ENCODE peak calls at places on chromosomes 13 and 19, in ten cellular contexts. One of them, this sample, is unnamed.
A peak's percentile ranks its signal among the peaks of the same experiment; 100 is the strongest.

GRCh38 chr13:112877976-112878955 is 90.7 kb upstream of the MCF2L start:
- DNase-seq in NCI-H1092: no peak
- DNase-seq in NCI-H1436: no peak
- DNase-seq in NCI-H2081 treated with DMSO at 0.1 percent for 48 hours: no peak
- DNase-seq in stimulated activated naive CD4-positive, alpha-beta T cell: no peak
- DNase-seq in GM03348: no peak
- DNase-seq in hepatic stellate cell: no peak
- DNase-seq in effector memory CD8-positive, alpha-beta T cell: no peak
- DNase-seq in stimulated activated CD4-positive, alpha-beta T cell treated with anti-CD3 and anti-CD28 coated beads, Interleukin-4, amount 100 ng/mL, for 1 hour: no peak
- DNase-seq in mesothelial cell of epicardium: no peak
- DNase-seq in this sample: no peak

GRCh38 chr19:16199275-16199932 is 1.7 kb downstream of the AP1M1 start:
- DNase-seq in stimulated activated CD4-positive, alpha-beta T cell treated with anti-CD3 and anti-CD28 coated beads, Interleukin-4, amount 100 ng/mL, for 1 hour: no peak
- DNase-seq in mesothelial cell of epicardium: no peak
- DNase-seq in NCI-H2081 treated with DMSO at 0.1 percent for 48 hours: no peak
- DNase-seq in effector memory CD8-positive, alpha-beta T cell: no peak
- DNase-seq in hepatic stellate cell: no peak
- DNase-seq in NCI-H1092: no peak
- DNase-seq in NCI-H1436: no peak
- DNase-seq in GM03348: no peak
- DNase-seq in stimulated activated naive CD4-positive, alpha-beta T cell: no peak
- DNase-seq in this sample: no peak

GRCh38 chr19:48724796-48725753 is 5.5 kb upstream of the MAMSTR start:
- DNase-seq in NCI-H2081 treated with DMSO at 0.1 percent for 48 hours: peak; percentile 8
- DNase-seq in GM03348: peak; percentile 57
- DNase-seq in stimulated activated naive CD4-positive, alpha-beta T cell: peak; percentile 60
- DNase-seq in stimulated activated CD4-positive, alpha-beta T cell treated with anti-CD3 and anti-CD28 coated beads, Interleukin-4, amount 100 ng/mL, for 1 hour: no peak
- DNase-seq in hepatic stellate cell: peak; percentile 91
- DNase-seq in NCI-H1092: no peak
- DNase-seq in effector memory CD8-positive, alpha-beta T cell: peak; percentile 26
- DNase-seq in mesothelial cell of epicardium: no peak
- DNase-seq in NCI-H1436: peak; percentile 76
- DNase-seq in this sample: peak; percentile 75

GRCh38 chr19:14401468-14401867 is 17.7 kb downstream of the DDX39A start:
- DNase-seq in effector memory CD8-positive, alpha-beta T cell: peak; percentile 18
- DNase-seq in stimulated activated naive CD4-positive, alpha-beta T cell: no peak
- DNase-seq in stimulated activated CD4-positive, alpha-beta T cell treated with anti-CD3 and anti-CD28 coated beads, Interleukin-4, amount 100 ng/mL, for 1 hour: no peak
- DNase-seq in NCI-H1092: no peak
- DNase-seq in NCI-H2081 treated with DMSO at 0.1 percent for 48 hours: no peak
- DNase-seq in GM03348: no peak
- DNase-seq in NCI-H1436: no peak
- DNase-seq in mesothelial cell of epicardium: no peak
- DNase-seq in hepatic stellate cell: no peak
- DNase-seq in this sample: no peak

GRCh38 chr13:109954441-109954840 is 168.1 kb upstream of the IRS2 start:
- DNase-seq in stimulated activated naive CD4-positive, alpha-beta T cell: no peak
- DNase-seq in NCI-H2081 treated with DMSO at 0.1 percent for 48 hours: no peak
- DNase-seq in stimulated activated CD4-positive, alpha-beta T cell treated with anti-CD3 and anti-CD28 coated beads, Interleukin-4, amount 100 ng/mL, for 1 hour: no peak
- DNase-seq in mesothelial cell of epicardium: no peak
- DNase-seq in NCI-H1092: no peak
- DNase-seq in hepatic stellate cell: no peak
- DNase-seq in effector memory CD8-positive, alpha-beta T cell: no peak
- DNase-seq in GM03348: no peak
- DNase-seq in NCI-H1436: no peak
- DNase-seq in this sample: no peak

GRCh38 chr19:40465025-40465780 is at the start of gene BLVRB:
- DNase-seq in stimulated activated CD4-positive, alpha-beta T cell treated with anti-CD3 and anti-CD28 coated beads, Interleukin-4, amount 100 ng/mL, for 1 hour: no peak
- DNase-seq in NCI-H1436: no peak
- DNase-seq in hepatic stellate cell: peak; percentile 44
- DNase-seq in mesothelial cell of epicardium: no peak
- DNase-seq in stimulated activated naive CD4-positive, alpha-beta T cell: no peak
- DNase-seq in GM03348: peak; percentile 69
- DNase-seq in NCI-H2081 treated with DMSO at 0.1 percent for 48 hours: no peak
- DNase-seq in NCI-H1092: no peak
- DNase-seq in effector memory CD8-positive, alpha-beta T cell: peak; percentile 45
- DNase-seq in this sample: peak; percentile 34

GRCh38 chr19:55095260-55096060 is 19.8 kb downstream of the EPS8L1 start:
- DNase-seq in GM03348: no peak
- DNase-seq in stimulated activated naive CD4-positive, alpha-beta T cell: no peak
- DNase-seq in NCI-H2081 treated with DMSO at 0.1 percent for 48 hours: no peak
- DNase-seq in effector memory CD8-positive, alpha-beta T cell: no peak
- DNase-seq in hepatic stellate cell: no peak
- DNase-seq in NCI-H1436: no peak
- DNase-seq in stimulated activated CD4-positive, alpha-beta T cell treated with anti-CD3 and anti-CD28 coated beads, Interleukin-4, amount 100 ng/mL, for 1 hour: no peak
- DNase-seq in mesothelial cell of epicardium: no peak
- DNase-seq in NCI-H1092: no peak
- DNase-seq in this sample: no peak

GRCh38 chr19:45469835-45470146 is 2.0 kb downstream of the FOSB start:
- DNase-seq in mesothelial cell of epicardium: no peak
- DNase-seq in hepatic stellate cell: no peak
- DNase-seq in GM03348: peak; percentile 94
- DNase-seq in effector memory CD8-positive, alpha-beta T cell: no peak
- DNase-seq in NCI-H1436: peak; percentile 83
- DNase-seq in stimulated activated naive CD4-positive, alpha-beta T cell: no peak
- DNase-seq in NCI-H1092: peak; percentile 36
- DNase-seq in NCI-H2081 treated with DMSO at 0.1 percent for 48 hours: no peak
- DNase-seq in stimulated activated CD4-positive, alpha-beta T cell treated with anti-CD3 and anti-CD28 coated beads, Interleukin-4, amount 100 ng/mL, for 1 hour: no peak
- DNase-seq in this sample: no peak

GRCh38 chr19:41934849-41935374 is 6.7 kb upstream of the ERFL start:
- DNase-seq in NCI-H1436: peak; percentile 26
- DNase-seq in GM03348: peak; percentile 87
- DNase-seq in hepatic stellate cell: peak; percentile 83
- DNase-seq in stimulated activated naive CD4-positive, alpha-beta T cell: peak; percentile 42
- DNase-seq in stimulated activated CD4-positive, alpha-beta T cell treated with anti-CD3 and anti-CD28 coated beads, Interleukin-4, amount 100 ng/mL, for 1 hour: peak; percentile 75
- DNase-seq in effector memory CD8-positive, alpha-beta T cell: peak; percentile 77
- DNase-seq in NCI-H2081 treated with DMSO at 0.1 percent for 48 hours: no peak
- DNase-seq in mesothelial cell of epicardium: no peak
- DNase-seq in NCI-H1092: peak; percentile 29
- DNase-seq in this sample: peak; percentile 58